ENCODE peak calls at places on chromosomes 12 and 14, in ten cellular contexts. Z is brain microvascular endothelial cell, D is Caco-2, F is transverse colon, E is choroid plexus epithelial cell, Q is osteoblast, M is lower leg skin, B is HepG2, R is ovary, X is cardiac muscle cell. H is an unnamed sample.

GRCh38 chr12:113712481-113712880 is 240.8 kb upstream of the LHX5 start:
- DNase-seq in Z (no peak), E (no peak), Q (no peak), R (no peak), F (no peak), M (no peak), B (no peak), X (no peak), D (no peak), H (no peak)

GRCh38 chr12:65952737-65953209 is 128.5 kb downstream of the HMGA2 start:
- DNase-seq in Z (peak), X (no peak), F (peak), R (no peak), B (peak), E (no peak), D (no peak), M (no peak), Q (peak), H (no peak)

GRCh38 chr12:27946396-27946795 is 26.1 kb downstream of the PTHLH start:
- DNase-seq in Q (no peak), M (no peak), F (no peak), D (no peak), X (no peak), R (no peak), B (no peak), Z (no peak), E (no peak), H (no peak)

GRCh38 chr12:112759786-112760185 is 31.8 kb upstream of the RPH3A start:
- DNase-seq in M (no peak), X (peak), E (no peak), R (no peak), D (no peak), Q (no peak), Z (no peak), F (no peak), B (no peak), H (no peak)

GRCh38 chr14:51070732-51071131 is 24.2 kb downstream of the TRIM9 start:
- DNase-seq in F (no peak), M (no peak), B (no peak), D (no peak), R (no peak), E (no peak), Z (no peak), X (no peak), Q (no peak), H (no peak)

GRCh38 chr12:120688527-120689071 is 1.6 kb downstream of the MLEC start:
- DNase-seq in R (no peak), D (no peak), E (peak), X (peak), F (peak), B (no peak), Q (no peak), M (no peak), Z (peak), H (no peak)

GRCh38 chr12:78241472-78241871 is 410.8 kb downstream of the NAV3 start:
- DNase-seq in R (no peak), X (no peak), B (no peak), D (no peak), M (no peak), Z (no peak), E (no peak), F (no peak), Q (no peak), H (no peak)

GRCh38 chr12:131941116-131941986 is 8.4 kb upstream of the EP400 start:
- DNase-seq in R (peak), D (peak), M (peak), F (no peak), E (no peak), Z (no peak), B (no peak), Q (peak), X (no peak), H (no peak)

GRCh38 chr12:45831590-45831989 is 102.1 kb downstream of the ARID2 start:
- DNase-seq in Q (no peak), F (no peak), Z (no peak), B (no peak), E (no peak), X (no peak), M (no peak), R (no peak), D (no peak), H (no peak)

GRCh38 chr14:58963873-58964597 is 224.4 kb upstream of the DAAM1 start:
- DNase-seq in R (no peak), Q (no peak), E (no peak), X (no peak), D (no peak), B (no peak), F (no peak), M (no peak), Z (no peak), H (no peak)

GRCh38 chr12:46364777-46365580 is 7.6 kb downstream of the SLC38A2 start:
- DNase-seq in X (no peak), B (peak), R (no peak), Z (peak), D (no peak), M (no peak), E (peak), F (peak), Q (no peak), H (no peak)

GRCh38 chr14:104390221-104390931 is 189.2 kb upstream of the C14orf180 start:
- DNase-seq in Z (no peak), X (no peak), F (no peak), R (no peak), Q (peak), M (peak), D (no peak), E (no peak), B (no peak), H (no peak)

GRCh38 chr14:69318241-69318640 is 58.3 kb downstream of the GALNT16 start:
- DNase-seq in M (peak), R (no peak), Z (no peak), B (no peak), E (no peak), F (no peak), Q (peak), D (peak), X (no peak), H (no peak)

GRCh38 chr14:34926552-34926951 is 51.4 kb upstream of the BAZ1A start:
- DNase-seq in F (no peak), E (peak), X (no peak), M (no peak), Q (peak), R (no peak), D (no peak), Z (no peak), B (no peak), H (no peak)

GRCh38 chr12:30613119-30613830 is 82.4 kb downstream of the IPO8 start:
- DNase-seq in B (peak), Q (no peak), E (peak), F (no peak), D (no peak), R (no peak), M (no peak), X (no peak), Z (peak), H (no peak)

GRCh38 chr12:119676022-119676421 is 8.1 kb downstream of the PRKAB1 start:
- DNase-seq in B (no peak), R (no peak), Q (no peak), X (no peak), Z (no peak), D (no peak), F (no peak), M (no peak), E (no peak), H (no peak)

GRCh38 chr12:71589478-71589881 is 74.2 kb downstream of the ZFC3H1 start:
- DNase-seq in B (no peak), M (no peak), Z (no peak), F (no peak), D (no peak), Q (peak), R (no peak), E (peak), X (no peak), H (no peak)

GRCh38 chr12:202081-202731 is 11.8 kb downstream of the SLC6A12 start:
- DNase-seq in F (no peak), E (no peak), Z (no peak), Q (no peak), M (no peak), X (no peak), D (no peak), R (no peak), B (no peak), H (peak)

GRCh38 chr12:205026-205425 is 8.9 kb downstream of the SLC6A12 start:
- DNase-seq in X (no peak), R (no peak), Q (no peak), F (no peak), M (no peak), D (no peak), E (no peak), Z (no peak), B (no peak), H (no peak)

GRCh38 chr12:203462-204260 is 10.3 kb downstream of the SLC6A12 start:
- DNase-seq in E (no peak), Z (no peak), D (no peak), Q (peak), F (no peak), B (no peak), X (peak), R (peak), M (no peak), H (peak)

GRCh38 chr12:203074-203461 is 10.9 kb downstream of the SLC6A12 start:
- DNase-seq in Q (no peak), E (no peak), Z (no peak), R (no peak), B (no peak), M (no peak), F (no peak), X (no peak), D (no peak), H (no peak)

DNA sequence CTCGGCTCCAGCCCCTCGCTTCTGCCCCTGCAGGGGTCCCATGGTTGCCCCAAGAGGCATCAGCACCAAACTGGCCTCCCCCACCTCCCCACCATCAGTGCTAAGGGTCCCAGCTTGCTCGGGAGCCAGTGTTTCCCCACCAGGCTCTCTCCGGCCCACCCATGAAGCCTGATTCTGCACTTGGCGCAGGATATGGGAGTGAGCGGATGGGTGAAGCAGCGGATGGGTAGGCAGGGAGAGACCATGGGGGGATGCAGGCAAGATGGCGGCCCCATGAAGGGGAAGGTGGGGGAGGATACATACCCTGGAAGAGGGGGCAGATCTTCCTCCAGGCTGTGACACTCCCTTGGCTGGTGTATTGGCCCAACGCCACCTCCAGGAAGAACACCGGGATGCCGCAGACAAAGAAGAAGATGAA is 9.7 kb downstream of the SLC6A12 start:
- DNase-seq in Q (no peak), Z (no peak), R (no peak), D (no peak), E (no peak), M (no peak), X (no peak), B (no peak), F (no peak), H (no peak)
- H3K4me3 ChIP-seq in Q (no peak), Z (no peak), R (peak), D (peak), E (no peak), M (no peak), X (peak), B (no peak), F (peak), H (no peak)

GRCh38 chr12:107900588-107900987 is 126.1 kb downstream of the ASCL4 start:
- DNase-seq in M (no peak), D (no peak), B (no peak), R (no peak), E (no peak), Z (no peak), X (no peak), Q (no peak), F (no peak), H (no peak)

GRCh38 chr12:107906719-107907118 is 132.2 kb downstream of the ASCL4 start:
- DNase-seq in M (no peak), Z (no peak), Q (no peak), X (no peak), B (no peak), D (no peak), F (no peak), E (no peak), R (no peak), H (no peak)

DNA sequence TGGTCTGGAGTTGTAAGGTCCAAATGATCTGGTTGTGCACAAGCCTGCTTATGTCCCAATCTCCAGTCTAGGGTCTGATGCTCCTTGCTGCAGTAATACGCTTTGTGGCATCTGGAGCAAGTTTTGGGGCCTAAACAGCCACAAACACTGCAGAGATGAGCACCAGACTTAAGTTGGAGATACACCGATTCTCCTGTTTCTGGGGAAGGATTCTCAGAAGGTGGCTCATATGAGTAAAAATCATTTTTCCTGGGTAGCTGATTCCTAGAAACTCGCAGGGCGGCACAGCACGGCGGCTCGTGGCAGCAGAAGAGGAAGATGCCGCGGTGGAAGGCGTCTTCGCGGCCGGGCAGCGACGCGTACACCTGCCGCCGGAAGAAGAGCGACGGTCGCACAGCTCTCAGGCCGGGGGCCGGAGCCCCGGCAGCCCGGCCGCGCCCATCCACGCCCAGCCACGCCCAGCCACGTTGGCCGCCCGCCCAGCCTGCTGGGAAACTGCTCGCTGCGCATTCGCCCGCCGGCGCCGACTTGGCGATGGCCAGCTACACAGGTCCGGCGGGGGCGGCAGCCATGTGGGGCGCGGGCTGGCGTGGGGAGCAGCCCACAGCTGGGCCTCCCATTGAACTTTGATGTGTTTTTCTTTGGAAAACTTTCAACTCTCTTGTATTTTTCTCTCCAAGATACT is 129.0 kb downstream of the ASCL4 start:
- DNase-seq in R (peak), X (peak), F (peak), B (no peak), Z (no peak), D (peak), M (peak), Q (no peak), E (no peak), H (peak)
- H3K4me3 ChIP-seq in R (no peak), X (peak), F (peak), B (no peak), Z (peak), D (peak), M (no peak), Q (peak), E (no peak), H (peak)

GRCh38 chr14:29390046-29390841 is 537.4 kb downstream of the PRKD1 start:
- DNase-seq in F (no peak), B (no peak), X (peak), Z (no peak), R (no peak), Q (no peak), M (no peak), D (no peak), E (peak), H (no peak)
- H3K4me3 ChIP-seq in F (no peak), B (no peak), X (no peak), Z (peak), R (no peak), Q (peak), M (no peak), D (no peak), E (peak), H (no peak)

GRCh38 chr12:109879332-109880048 is 851 bp downstream of the GLTP start:
- DNase-seq in E (peak), Z (no peak), B (no peak), R (no peak), X (peak), D (no peak), M (no peak), F (no peak), Q (peak), H (no peak)

GRCh38 chr12:109876406-109876805 is 3.9 kb downstream of the GLTP start:
- DNase-seq in Q (no peak), M (no peak), F (no peak), B (no peak), X (no peak), E (no peak), R (no peak), Z (no peak), D (no peak), H (no peak)

GRCh38 chr12:109878749-109879148 is 1.6 kb downstream of the GLTP start:
- DNase-seq in M (no peak), D (no peak), E (no peak), F (no peak), X (no peak), Q (peak), Z (no peak), R (no peak), B (no peak), H (no peak)

GRCh38 chr12:109877504-109878246 is 2.7 kb downstream of the GLTP start:
- DNase-seq in E (no peak), X (no peak), Q (no peak), B (no peak), Z (no peak), M (no peak), F (no peak), R (no peak), D (no peak), H (no peak)

DNA sequence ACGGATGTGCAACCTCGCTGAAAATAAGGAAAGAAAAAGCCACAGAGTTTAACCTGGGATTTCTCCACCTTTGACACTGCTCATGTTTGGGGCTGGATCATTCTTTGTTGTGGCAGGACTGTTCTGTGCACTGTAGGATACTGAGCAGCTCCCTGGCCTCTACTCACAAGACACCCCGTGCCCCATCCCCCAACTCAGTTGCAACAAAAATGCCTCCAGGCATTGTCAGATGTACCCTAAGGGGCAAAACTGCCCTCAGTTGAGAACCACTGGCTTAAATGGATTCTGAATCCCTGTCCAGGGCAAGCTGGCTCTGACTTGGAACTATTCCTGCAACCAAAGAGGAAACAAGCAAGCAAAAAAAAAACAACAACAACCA is 2.1 kb downstream of the GLTP start:
- DNase-seq in R (no peak), E (no peak), Q (no peak), X (no peak), B (no peak), M (no peak), F (no peak), D (no peak), Z (no peak), H (no peak)
- H3K4me3 ChIP-seq in R (no peak), E (no peak), Q (no peak), X (no peak), B (no peak), M (no peak), F (no peak), D (no peak), Z (no peak), H (no peak)

GRCh38 chr14:99660794-99661193 is 15.9 kb downstream of the HHIPL1 start:
- DNase-seq in F (no peak), R (no peak), B (no peak), Q (peak), X (no peak), D (no peak), M (no peak), E (no peak), Z (no peak), H (no peak)
- H3K4me3 ChIP-seq in F (no peak), R (no peak), B (no peak), Q (no peak), X (no peak), D (no peak), M (no peak), E (no peak), Z (no peak), H (no peak)

GRCh38 chr12:108559748-108560147 is 1.2 kb downstream of the SART3 start:
- DNase-seq in D (no peak), F (no peak), Q (no peak), Z (no peak), R (no peak), M (no peak), B (no peak), X (no peak), E (no peak), H (no peak)
- H3K4me3 ChIP-seq in D (peak), F (peak), Q (peak), Z (peak), R (peak), M (no peak), B (peak), X (peak), E (peak), H (peak)

DNA sequence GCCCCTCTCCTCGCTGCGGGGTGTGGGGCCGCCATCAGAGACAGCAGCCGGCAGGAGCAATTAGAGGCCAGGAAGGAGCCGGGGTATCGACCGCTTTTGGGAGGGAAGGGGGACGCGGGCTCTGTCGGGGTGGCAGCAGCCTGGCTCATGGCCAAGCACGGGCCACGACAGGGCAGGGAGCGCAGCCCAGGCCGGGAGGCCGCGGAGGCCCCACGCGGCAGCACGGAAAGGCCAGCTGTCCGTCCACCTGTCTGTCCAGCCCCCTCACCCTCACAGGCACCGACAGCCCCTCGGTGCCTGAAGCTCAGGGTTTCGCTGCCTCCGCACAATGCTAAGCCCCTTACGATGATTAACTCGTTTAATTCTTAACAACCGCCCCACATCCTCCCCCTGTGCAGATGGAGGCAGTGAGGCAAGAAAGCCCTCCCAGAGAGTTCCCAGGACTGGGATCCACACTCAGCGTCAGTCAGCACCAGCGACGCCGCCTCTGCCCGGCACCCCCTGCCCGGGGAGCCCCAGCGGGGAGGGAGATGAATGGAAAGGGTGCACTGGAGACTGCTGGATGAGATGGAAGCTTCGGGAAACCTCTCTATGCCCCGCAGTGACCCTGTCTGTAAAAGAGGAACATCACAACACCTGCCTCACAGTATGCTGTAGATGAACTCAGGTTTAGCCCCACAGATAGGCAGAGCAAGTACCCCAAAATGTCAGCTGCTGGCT is 23.7 kb downstream of the NCOR2 start:
- DNase-seq in Q (no peak), X (no peak), M (no peak), D (no peak), E (peak), Z (no peak), F (no peak), B (no peak), R (peak), H (no peak)
- H3K4me3 ChIP-seq in Q (no peak), X (no peak), M (no peak), D (no peak), E (no peak), Z (no peak), F (no peak), B (no peak), R (peak), H (no peak)

GRCh38 chr12:93203361-93203760 is 174.4 kb upstream of the NUDT4 start:
- DNase-seq in F (no peak), B (no peak), Z (no peak), M (no peak), Q (no peak), E (peak), R (no peak), D (no peak), X (no peak), H (no peak)
- H3K4me3 ChIP-seq in F (no peak), B (no peak), Z (no peak), M (no peak), Q (no peak), E (no peak), R (no peak), D (no peak), X (no peak), H (no peak)

H was measured in right lobe of liver.